ENCODE peak calls at places on chromosome 14, in six cellular contexts. Y, P, R, J, N and V are unnamed samples.

GRCh38 chr14:104977681-104978647 is at the start of gene AHNAK2:
- DNase-seq in R (peak; percentile 70), N (peak; percentile 83), P (peak; percentile 89), J (peak; percentile 64), Y (peak; percentile 92), V (peak; percentile 94)

GRCh38 chr14:85519661-85520305 is 10.2 kb upstream of the FLRT2 start:
- DNase-seq in J (no peak), R (peak; percentile 18), Y (no peak), N (no peak), P (no peak), V (peak; percentile 20)

GRCh38 chr14:66398437-66398836 is 87.7 kb upstream of the CCDC196 start:
- DNase-seq in N (no peak), J (peak; percentile 13), R (no peak), P (no peak), Y (no peak), V (no peak)

GRCh38 chr14:104935026-104935650 is 10.5 kb downstream of the PLD4 start:
- DNase-seq in N (peak; percentile 65), Y (no peak), R (no peak), J (no peak), P (peak; percentile 52), V (no peak)

GRCh38 chr14:62002636-62003035 is 240.4 kb downstream of the SNAPC1 start:
- DNase-seq in P (no peak), R (peak; percentile 3), J (no peak), N (no peak), Y (peak; percentile 86), V (no peak)

GRCh38 chr14:88481794-88482193 is 73.0 kb downstream of the PTPN21 start:
- DNase-seq in P (no peak), Y (no peak), R (no peak), J (no peak), N (no peak), V (peak; percentile 26)

GRCh38 chr14:56789955-56790354 is 20.3 kb downstream of the OTX2 start:
- DNase-seq in N (no peak), J (no peak), R (no peak), P (no peak), Y (no peak), V (no peak)

GRCh38 chr14:30180219-30180618 is 252.6 kb upstream of the PRKD1 start:
- DNase-seq in R (peak; percentile 55), P (no peak), Y (no peak), N (no peak), J (no peak), V (peak; percentile 35)

GRCh38 chr14:94058674-94059138 is 22.3 kb downstream of the DDX24 start:
- DNase-seq in R (no peak), N (no peak), Y (no peak), P (no peak), J (no peak), V (no peak)

GRCh38 chr14:38662781-38663180 is 406.9 kb upstream of the CLEC14A start:
- DNase-seq in R (no peak), Y (peak; percentile 16), J (peak; percentile 35), N (no peak), P (no peak), V (no peak)

GRCh38 chr14:88079624-88080023 is 74.7 kb downstream of the GPR65 start:
- DNase-seq in Y (no peak), P (no peak), N (no peak), J (no peak), R (no peak), V (no peak)

GRCh38 chr14:77495354-77495753 is 3.3 kb downstream of the ISM2 start:
- DNase-seq in Y (no peak), J (no peak), P (no peak), R (no peak), N (no peak), V (no peak)

GRCh38 chr14:35215110-35215872 is 76.9 kb upstream of the PSMA6 start:
- DNase-seq in R (peak; percentile 84), J (no peak), N (no peak), P (no peak), Y (peak; percentile 63), V (peak; percentile 73)

GRCh38 chr14:94024549-94024948 is 1.6 kb upstream of the OTUB2 start:
- DNase-seq in P (no peak), R (no peak), Y (no peak), N (no peak), J (no peak), V (no peak)

GRCh38 chr14:32232481-32232880 is 29.4 kb upstream of the RNU6-8 start:
- DNase-seq in J (no peak), Y (no peak), N (no peak), P (no peak), R (no peak), V (no peak)

GRCh38 chr14:71415404-71415690 is 508.1 kb downstream of the PCNX1 start:
- DNase-seq in P (no peak), N (no peak), R (peak; percentile 77), J (no peak), Y (no peak), V (peak; percentile 45)

GRCh38 chr14:103626150-103626850 is 2.7 kb upstream of the KLC1 start:
- DNase-seq in N (no peak), R (no peak), J (peak; percentile 67), Y (no peak), P (no peak), V (no peak)

GRCh38 chr14:92729632-92730358 is 18.6 kb downstream of the LGMN start:
- DNase-seq in N (no peak), P (no peak), J (peak; percentile 81), Y (peak; percentile 88), R (peak; percentile 80), V (peak; percentile 74)

GRCh38 chr14:92728781-92729364 is 19.6 kb downstream of the LGMN start:
- DNase-seq in R (peak; percentile 65), P (no peak), N (no peak), J (peak; percentile 78), Y (peak; percentile 92), V (no peak)

GRCh38 chr14:92734618-92735017 is 13.8 kb downstream of the LGMN start:
- DNase-seq in P (no peak), Y (no peak), N (no peak), R (no peak), J (no peak), V (no peak)

GRCh38 chr14:92733007-92733406 is 15.4 kb downstream of the LGMN start:
- DNase-seq in J (no peak), R (no peak), P (no peak), Y (no peak), N (no peak), V (no peak)

DNA sequence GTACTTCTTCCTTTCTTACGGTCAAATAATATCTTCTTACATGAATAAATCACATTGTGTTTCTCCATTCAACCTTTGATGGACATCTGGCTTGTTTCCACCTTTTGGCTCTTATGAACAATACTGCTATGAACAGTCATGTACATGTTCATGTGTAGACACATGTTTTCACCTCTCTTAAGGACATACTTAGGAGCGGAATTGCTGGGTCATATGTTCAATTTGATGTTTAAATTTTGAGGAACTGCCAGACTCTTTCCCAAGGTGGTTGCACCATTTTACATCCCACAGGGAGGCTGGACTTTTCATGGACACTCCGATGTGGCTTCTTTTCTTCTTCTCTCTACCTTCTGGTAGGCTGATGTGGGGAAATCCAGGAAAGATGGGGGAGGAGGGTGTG is 16.8 kb downstream of the LGMN start:
- DNase-seq in Y (no peak), N (no peak), P (no peak), R (no peak), J (no peak), V (no peak)
- H3K4me3 ChIP-seq in Y (no peak overlapping the region), N (no peak overlapping the region), P (no peak overlapping the region), R (no peak overlapping the region), J (no peak overlapping the region), V (no peak overlapping the region)

GRCh38 chr14:54025661-54026060 is 69.0 kb upstream of the BMP4 start:
- DNase-seq in J (no peak), R (peak; percentile 62), Y (peak; percentile 94), N (no peak), P (no peak), V (peak; percentile 11)
- TF ChIP-seq CTCF in J (peak; percentile 60), R (peak; percentile 62), Y (peak; percentile 97), N (peak; percentile 25), P (no peak), V (peak; percentile 24)

DNA sequence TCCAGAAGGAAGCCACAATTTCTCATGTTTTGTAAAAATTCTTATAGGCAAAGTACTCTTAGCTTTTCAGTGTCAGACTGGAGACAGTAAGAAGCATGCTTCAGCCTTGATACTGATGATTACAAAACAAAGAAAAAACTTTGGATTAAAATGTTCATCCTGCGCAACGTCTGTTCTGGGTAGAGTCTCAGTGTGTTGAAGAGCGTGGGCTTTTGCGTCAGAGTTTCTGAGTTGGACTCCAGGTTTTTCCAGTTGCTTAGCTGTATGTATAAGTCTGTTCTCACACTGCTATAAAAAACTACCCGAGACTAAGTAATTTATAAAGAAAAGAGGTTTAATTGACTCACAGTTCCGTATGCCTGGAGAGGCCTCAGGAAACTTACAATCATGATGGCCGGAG is 508.1 kb downstream of the DIO2 start:
- DNase-seq in R (no peak), Y (no peak), P (no peak), N (no peak), J (no peak), V (no peak)
- H3K4me3 ChIP-seq in R (no peak overlapping the region), Y (no peak overlapping the region), P (no peak overlapping the region), N (no peak overlapping the region), J (no peak overlapping the region), V (no peak overlapping the region)

GRCh38 chr14:100706860-100707259 is 19.8 kb upstream of the DLK1 start:
- DNase-seq in P (no peak), J (no peak), Y (no peak), R (no peak), N (no peak), V (no peak)

GRCh38 chr14:100709252-100709955 is 17.3 kb upstream of the DLK1 start:
- DNase-seq in N (no peak), Y (peak; percentile 43), P (no peak), R (peak; percentile 27), J (no peak), V (peak; percentile 68)

GRCh38 chr14:100710391-100711116 is 16.1 kb upstream of the DLK1 start:
- DNase-seq in R (no peak), J (no peak), P (no peak), N (no peak), Y (no peak), V (no peak)

GRCh38 chr14:100709956-100710284 is 16.8 kb upstream of the DLK1 start:
- DNase-seq in N (no peak), Y (no peak), P (no peak), J (no peak), R (no peak), V (no peak)

DNA sequence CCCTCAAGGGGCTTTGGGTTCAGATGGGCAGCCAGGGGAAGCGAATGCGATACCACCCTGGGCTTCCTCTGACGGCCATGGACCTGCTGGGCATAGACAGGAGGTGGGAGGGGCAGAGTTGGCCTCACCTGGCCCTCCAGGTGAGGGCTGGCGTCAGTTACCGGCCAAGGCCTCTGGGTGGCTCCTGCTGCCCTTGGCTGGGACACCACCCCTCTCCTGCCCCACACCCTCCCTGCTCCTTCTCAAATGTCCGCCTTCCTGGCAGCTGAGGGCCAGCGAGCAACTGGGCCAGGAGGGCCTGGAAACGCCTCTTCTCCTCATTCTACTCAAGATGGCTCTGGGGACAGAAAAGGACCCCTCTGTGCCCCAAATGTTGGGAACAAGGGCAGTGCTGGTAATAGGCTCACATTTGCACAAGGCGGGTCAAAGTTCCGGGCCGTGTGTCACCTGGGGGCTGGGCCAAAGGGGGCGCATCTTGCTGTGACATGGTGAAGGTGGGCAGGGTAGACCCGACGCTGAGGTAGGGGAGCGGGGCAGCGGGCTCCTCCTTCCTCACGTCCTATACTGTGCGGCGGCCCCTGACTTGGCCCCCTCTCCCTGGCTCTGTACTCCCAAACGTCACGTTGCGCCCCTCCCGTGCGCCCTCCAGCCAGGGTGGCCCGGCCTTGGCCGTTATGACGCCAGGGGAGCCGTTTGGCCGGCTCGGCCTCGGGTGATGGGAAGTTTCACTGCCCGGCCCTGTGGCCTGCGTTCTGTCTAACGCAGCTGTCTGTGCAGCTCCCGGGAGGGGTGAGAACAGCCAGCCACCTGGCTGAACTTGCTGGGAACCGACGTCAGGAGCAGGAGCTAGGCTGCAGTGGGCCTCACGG is 18.1 kb upstream of the DLK1 start:
- DNase-seq in J (peak; percentile 45), N (no peak), Y (peak; percentile 84), R (peak; percentile 63), P (peak; percentile 81), V (no peak)
- TF ChIP-seq CTCF in J (peak; percentile 66), N (no peak), Y (peak; percentile 74), R (no peak), P (peak; percentile 26), V (no peak)